ENCODE peak calls at places on chromosome 3, in five cellular contexts. X is SJSA1; M is AG09319; P is H4; K is CD8-positive, alpha-beta T cell. F is an unnamed sample.

GRCh38 chr3:123025642-123026521 is 1.7 kb downstream of the SEMA5B start:
- DNase-seq in X (no peak), M (no peak), P (no peak), K (no peak), F (peak)

GRCh38 chr3:119840855-119841254 is 59.0 kb downstream of the NR1I2 start:
- DNase-seq in X (no peak), M (no peak), P (no peak), K (no peak), F (no peak)

GRCh38 chr3:172680684-172681083 is 30.2 kb downstream of the NCEH1 start:
- DNase-seq in X (no peak), M (no peak), P (no peak), K (no peak), F (no peak)

GRCh38 chr3:103991461-103992115 is 1375.1 kb upstream of the ALCAM start:
- DNase-seq in X (no peak), M (no peak), P (peak), K (no peak), F (no peak)

GRCh38 chr3:132549890-132550578 is 47.0 kb upstream of the ACKR4 start:
- DNase-seq in X (peak), M (no peak), P (no peak), K (no peak), F (no peak)

GRCh38 chr3:19154693-19155250 is 6.5 kb downstream of the KCNH8 start:
- DNase-seq in X (no peak), M (no peak), P (no peak), K (no peak), F (no peak)

GRCh38 chr3:64445318-64446300 is 220.3 kb upstream of the PRICKLE2 start:
- DNase-seq in X (no peak), M (no peak), P (no peak), K (no peak), F (no peak)

GRCh38 chr3:140338916-140339315 is 338.9 kb upstream of the TRIM42 start:
- DNase-seq in X (no peak), M (no peak), P (no peak), K (no peak), F (no peak)

GRCh38 chr3:54085936-54086335 is 36.4 kb upstream of the CACNA2D3 start:
- DNase-seq in X (no peak), M (no peak), P (no peak), K (no peak), F (no peak)

GRCh38 chr3:13537926-13538325 is 11.0 kb upstream of the FBLN2 start:
- DNase-seq in X (peak), M (peak), P (peak), K (no peak), F (no peak)

F was measured in A673.